ENCODE peak calls at places on chromosomes 7 and 10, in seven cellular contexts. B is upper lobe of right lung, R is neural progenitor cell, Z is ovary, I is kidney, K is stomach, H is AG04450. E is an unnamed sample.

GRCh38 chr7:43303740-43304241 is 191.3 kb downstream of the HECW1 start:
- DNase-seq in B (no peak), K (no peak), R (no peak), Z (no peak), I (no peak), H (no peak), E (no peak)

GRCh38 chr10:126185666-126186447 is 202.4 kb downstream of the ADAM12 start:
- DNase-seq in B (no peak), R (no peak), Z (no peak), K (no peak), H (no peak), I (no peak), E (no peak)

GRCh38 chr7:4246536-4246935 is 435.6 kb upstream of the FOXK1 start:
- DNase-seq in R (no peak), B (no peak), Z (no peak), I (no peak), H (no peak), K (no peak), E (no peak)

GRCh38 chr10:11588878-11589277 is 22.6 kb downstream of the USP6NL start:
- DNase-seq in B (no peak), Z (no peak), R (no peak), H (no peak), I (no peak), K (no peak), E (no peak)

GRCh38 chr10:117699436-117700075 is 157.0 kb downstream of the EMX2 start:
- DNase-seq in B (no peak), K (no peak), I (no peak), H (no peak), R (no peak), Z (no peak), E (no peak)

GRCh38 chr7:47513741-47514241 is 68.1 kb downstream of the TNS3 start:
- DNase-seq in R (peak), K (no peak), Z (no peak), I (peak), B (no peak), H (peak), E (no peak)

GRCh38 chr7:132557489-132558044 is 18.7 kb downstream of the PLXNA4 start:
- DNase-seq in Z (no peak), H (no peak), K (no peak), B (no peak), I (no peak), R (no peak), E (no peak)

GRCh38 chr7:106731637-106732036 is 70.7 kb upstream of the CCDC71L start:
- DNase-seq in Z (no peak), H (no peak), B (no peak), K (no peak), I (no peak), R (peak), E (no peak)

GRCh38 chr7:132564090-132564489 is 12.2 kb downstream of the PLXNA4 start:
- DNase-seq in I (no peak), B (no peak), K (no peak), R (no peak), H (no peak), Z (no peak), E (no peak)

GRCh38 chr7:130941322-130942210 is 207.6 kb upstream of the KLF14 start:
- DNase-seq in K (peak), I (peak), R (no peak), Z (peak), B (peak), H (no peak), E (no peak)

GRCh38 chr10:34721201-34721840 is 93.8 kb downstream of the PARD3 start:
- DNase-seq in B (no peak), I (no peak), K (no peak), R (no peak), Z (no peak), H (no peak), E (no peak)

GRCh38 chr10:126243976-126244375 is 144.3 kb downstream of the ADAM12 start:
- DNase-seq in B (no peak), H (peak), R (no peak), Z (no peak), K (no peak), I (no peak), E (no peak)

GRCh38 chr7:132580277-132580676 is 4.0 kb upstream of the PLXNA4 start:
- DNase-seq in R (no peak), H (no peak), B (no peak), K (no peak), I (no peak), Z (no peak), E (no peak)

GRCh38 chr10:93352638-93353383 is 129.3 kb downstream of the MYOF start:
- DNase-seq in K (no peak), H (no peak), B (no peak), R (peak), I (no peak), Z (no peak), E (no peak)

GRCh38 chr7:37594602-37595001 is 89.0 kb upstream of the GPR141 start:
- DNase-seq in I (no peak), H (no peak), Z (no peak), B (no peak), R (no peak), K (no peak), E (no peak)

GRCh38 chr7:91993976-91994375 is 53.3 kb downstream of the AKAP9 start:
- DNase-seq in R (no peak), I (no peak), Z (no peak), H (no peak), B (no peak), K (no peak), E (no peak)

GRCh38 chr7:25187932-25188331 is 40.4 kb downstream of the NPVF start:
- DNase-seq in Z (no peak), I (no peak), H (no peak), R (no peak), K (no peak), B (no peak), E (no peak)

GRCh38 chr10:70891636-70892035 is 3.3 kb upstream of the PCBD1 start:
- DNase-seq in K (no peak), B (no peak), H (no peak), Z (no peak), R (no peak), I (no peak), E (no peak)

GRCh38 chr10:43224321-43224720 is 42.5 kb downstream of the RASGEF1A start:
- DNase-seq in I (no peak), K (no peak), B (no peak), H (no peak), Z (no peak), R (no peak), E (no peak)

GRCh38 chr10:76179806-76180205 is 748.4 kb downstream of the LRMDA start:
- DNase-seq in K (no peak), B (no peak), I (no peak), R (no peak), H (no peak), Z (no peak), E (no peak)

GRCh38 chr10:104267721-104268690 is 978 bp upstream of the GSTO2 start:
- DNase-seq in I (no peak), K (no peak), Z (no peak), B (no peak), R (no peak), H (no peak), E (no peak)

GRCh38 chr7:832292-832967 is at the start of gene SUN1:
- DNase-seq in R (no peak), I (peak), K (no peak), Z (peak), B (no peak), H (no peak), E (no peak)

GRCh38 chr7:151008511-151009323 is 15.6 kb downstream of the ATG9B start:
- DNase-seq in K (no peak), H (no peak), B (peak), R (peak), I (peak), Z (peak), E (peak)

GRCh38 chr7:36490335-36490940 is 100.8 kb downstream of the ANLN start:
- DNase-seq in K (no peak), R (no peak), I (no peak), B (no peak), H (no peak), Z (no peak), E (no peak)

GRCh38 chr10:22737587-22737986 is 23.2 kb upstream of the PIP4K2A start:
- DNase-seq in Z (no peak), B (no peak), I (no peak), R (no peak), K (no peak), H (no peak), E (no peak)

GRCh38 chr7:66055321-66055956 is 20.2 kb upstream of the ASL start:
- DNase-seq in B (no peak), K (no peak), I (no peak), H (no peak), R (no peak), Z (no peak), E (no peak)

GRCh38 chr7:134532155-134533089 is 5.1 kb downstream of the AKR1B10 start:
- DNase-seq in R (no peak), Z (no peak), H (no peak), B (no peak), I (no peak), K (peak), E (no peak)

GRCh38 chr10:79178614-79179403 is 110.0 kb downstream of the ZMIZ1 start:
- DNase-seq in Z (peak), B (no peak), R (peak), K (no peak), I (peak), H (peak), E (no peak)

GRCh38 chr10:132506711-132507466 is 30.7 kb upstream of the INPP5A start:
- DNase-seq in Z (peak), I (peak), R (no peak), K (peak), H (no peak), B (no peak), E (no peak)

GRCh38 chr10:90930070-90930837 is 9.4 kb upstream of the ANKRD1 start:
- DNase-seq in Z (no peak), I (peak), K (no peak), B (no peak), H (peak), R (peak), E (no peak)

GRCh38 chr7:75776295-75776971 is 4.4 kb upstream of the CCL26 start:
- DNase-seq in K (no peak), H (peak), R (no peak), Z (no peak), B (no peak), I (no peak), E (peak)

GRCh38 chr7:20030915-20031362 is 186.2 kb downstream of the MACC1 start:
- DNase-seq in B (no peak), I (no peak), Z (no peak), K (no peak), H (peak), R (no peak), E (no peak)

GRCh38 chr10:118763202-118763988 is 8.6 kb upstream of the CACUL1 start:
- DNase-seq in I (no peak), Z (no peak), R (no peak), K (no peak), B (no peak), H (no peak), E (no peak)

GRCh38 chr7:77421273-77421672 is 5.1 kb upstream of the GSAP start:
- DNase-seq in K (no peak), R (no peak), B (no peak), I (no peak), H (no peak), Z (no peak), E (no peak)

GRCh38 chr7:129615018-129615417 is 3.5 kb downstream of the NRF1 start:
- DNase-seq in R (no peak), H (no peak), K (no peak), Z (no peak), B (no peak), I (no peak), E (no peak)

GRCh38 chr10:69846252-69847000 is 44.7 kb downstream of the COL13A1 start:
- DNase-seq in R (peak), Z (no peak), I (peak), B (no peak), K (no peak), H (no peak), E (no peak)

GRCh38 chr7:100515072-100515532 is 23.9 kb upstream of the AGFG2 start:
- DNase-seq in R (no peak), Z (no peak), B (no peak), I (no peak), K (no peak), H (no peak), E (no peak)

GRCh38 chr10:76970795-76971519 is 666.7 kb downstream of the KCNMA1 start:
- DNase-seq in R (no peak), I (no peak), B (no peak), Z (no peak), H (no peak), K (no peak), E (no peak)

GRCh38 chr10:95450188-95450587 is 111.0 kb downstream of the SORBS1 start:
- DNase-seq in K (no peak), R (no peak), B (no peak), H (no peak), Z (no peak), I (no peak), E (no peak)
- H3K27ac ChIP-seq in K (peak), R (no peak), B (no peak), H (no peak), Z (no peak), I (no peak), E (no peak)

GRCh38 chr7:23013715-23014649 is at the start of gene HYCC1:
- DNase-seq in K (peak), B (peak), I (peak), R (peak), H (peak), Z (peak), E (peak)

GRCh38 chr7:23014681-23015080 is 751 bp upstream of the HYCC1 start:
- DNase-seq in I (no peak), Z (no peak), H (no peak), B (no peak), R (no peak), K (no peak), E (no peak)

GRCh38 chr7:23011222-23011924 is 2.6 kb downstream of the HYCC1 start:
- DNase-seq in B (no peak), H (no peak), Z (no peak), R (no peak), I (no peak), K (no peak), E (no peak)

GRCh38 chr7:23012797-23013714 is 874 bp downstream of the HYCC1 start:
- DNase-seq in K (no peak), R (peak), I (peak), B (peak), H (no peak), Z (peak), E (peak)

DNA sequence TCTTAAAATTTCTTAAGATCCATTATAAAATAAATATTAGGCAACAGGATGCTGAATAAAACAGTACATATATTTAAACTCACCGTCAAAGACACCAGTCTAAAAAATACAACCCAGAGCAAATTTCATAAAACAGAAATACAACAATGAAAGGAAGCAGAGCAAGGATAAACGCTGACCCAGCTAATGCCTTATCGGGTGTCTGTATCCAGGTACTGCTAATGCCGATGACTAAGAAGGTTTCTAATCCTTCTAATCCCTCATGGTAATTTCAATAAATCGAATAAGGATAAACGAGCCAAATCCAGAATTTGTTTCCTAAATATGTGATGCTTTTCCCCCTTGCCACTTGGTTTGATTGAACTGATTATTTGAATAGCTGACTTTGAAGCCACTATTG is 1.7 kb downstream of the HYCC1 start:
- DNase-seq in H (no peak), R (no peak), K (no peak), B (no peak), Z (no peak), I (no peak), E (no peak)
- H3K4me3 ChIP-seq in H (peak), R (peak), K (peak), B (peak), Z (no peak), I (no peak), E (no peak)

DNA sequence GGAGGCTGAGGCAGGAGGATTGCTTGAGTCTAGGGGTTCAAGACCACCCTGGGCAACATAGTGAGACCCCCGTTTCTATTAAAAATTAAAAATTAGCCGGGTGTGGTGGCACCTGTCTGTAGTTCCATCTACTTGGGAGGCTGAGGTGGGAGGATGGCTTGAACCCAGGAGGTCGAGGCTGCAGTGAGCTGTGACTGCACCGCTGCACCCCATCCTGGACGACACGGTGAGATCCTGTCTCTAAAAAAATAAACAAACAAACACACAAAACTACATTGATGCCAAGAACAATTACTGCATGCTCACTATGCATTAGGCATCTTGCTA is 761 bp upstream of the CHST12 start:
- DNase-seq in Z (no peak), R (no peak), I (no peak), K (no peak), H (no peak), B (no peak), E (no peak)
- H3K27ac ChIP-seq in Z (no peak), R (no peak), I (no peak), K (no peak), H (no peak), B (no peak), E (peak)

GRCh38 chr7:137343483-137343841 is at the start of gene PTN:
- DNase-seq in I (peak), R (peak), K (no peak), B (no peak), H (peak), Z (peak), E (no peak)
- H3K4me3 ChIP-seq in I (peak), R (peak), K (peak), B (peak), H (peak), Z (peak), E (no peak)

GRCh38 chr10:110641256-110641655 is 2.9 kb upstream of the RBM20 start:
- DNase-seq in H (no peak), R (peak), B (no peak), I (no peak), K (no peak), Z (no peak), E (peak)
- H3K27ac ChIP-seq in H (no peak), R (no peak), B (no peak), I (no peak), K (no peak), Z (no peak), E (no peak)

E was measured in CD8-positive, alpha-beta T cell.